ENCODE peak calls at places on chromosomes 13 and 19, in four cellular contexts. R is heart left ventricle, N is IMR-90, I is ovary. Q is an unnamed sample.

GRCh38 chr13:59677966-59678814 is 485.5 kb downstream of the DIAPH3 start:
- DNase-seq in R (no peak), N (peak; percentile 72), I (no peak), Q (no peak)

GRCh38 chr19:15265214-15265613 is 33.0 kb upstream of the EPHX3 start:
- DNase-seq in R (no peak), N (no peak), I (no peak), Q (no peak)

GRCh38 chr19:54199401-54199800 is 1.3 kb upstream of the RPS9 start:
- DNase-seq in R (no peak), N (no peak), I (no peak), Q (no peak)

GRCh38 chr19:50460161-50460765 is 16.0 kb upstream of the EMC10 start:
- DNase-seq in R (no peak), N (peak; percentile 50), I (no peak), Q (no peak)

GRCh38 chr13:111990362-111990761 is 76.6 kb upstream of the SOX1 start:
- DNase-seq in R (no peak), N (no peak), I (no peak), Q (no peak)

GRCh38 chr13:60398438-60398891 is 1.4 kb downstream of the TDRD3 start:
- DNase-seq in R (no peak), N (no peak), I (no peak), Q (no peak)

GRCh38 chr13:82248713-82249112 is 1633.6 kb downstream of the SLITRK1 start:
- DNase-seq in R (no peak), N (no peak), I (no peak), Q (no peak)

GRCh38 chr13:92838786-92839185 is 387.8 kb upstream of the GPC6 start:
- DNase-seq in R (no peak), N (peak; percentile 94), I (no peak), Q (no peak)

GRCh38 chr19:38266070-38266469 is 1.7 kb downstream of the SPINT2 start:
- DNase-seq in R (no peak), N (no peak), I (no peak), Q (no peak)

GRCh38 chr13:26558912-26559485 is 1.5 kb downstream of the WASF3 start:
- DNase-seq in R (no peak), N (no peak), I (no peak), Q (no peak)

GRCh38 chr13:106919093-106919492 is 351.2 kb upstream of the ARGLU1 start:
- DNase-seq in R (no peak), N (no peak), I (no peak), Q (no peak)
- H3K27ac ChIP-seq in R (peak overlapping the region; percentile 97), N (no peak overlapping the region), I (no peak overlapping the region), Q (peak overlapping the region; percentile 4)

GRCh38 chr13:41751734-41752445 is 209.0 kb downstream of the VWA8 start:
- DNase-seq in R (no peak), N (no peak), I (no peak), Q (no peak)
- H3K4me3 ChIP-seq in R (no peak overlapping the region), N (no peak overlapping the region), I (no peak overlapping the region), Q (no peak overlapping the region)

GRCh38 chr19:18085702-18086457 is 854 bp downstream of the IL12RB1 start:
- DNase-seq in R (no peak), N (no peak), I (no peak), Q (no peak)

GRCh38 chr19:18090545-18091216 is 3.9 kb upstream of the IL12RB1 start:
- DNase-seq in R (no peak), N (peak; percentile 28), I (no peak), Q (no peak)

GRCh38 chr19:18083929-18084684 is 2.6 kb downstream of the IL12RB1 start:
- DNase-seq in R (no peak), N (no peak), I (no peak), Q (no peak)

GRCh38 chr19:18089726-18090125 is 3.0 kb upstream of the IL12RB1 start:
- DNase-seq in R (no peak), N (no peak), I (no peak), Q (no peak)

DNA sequence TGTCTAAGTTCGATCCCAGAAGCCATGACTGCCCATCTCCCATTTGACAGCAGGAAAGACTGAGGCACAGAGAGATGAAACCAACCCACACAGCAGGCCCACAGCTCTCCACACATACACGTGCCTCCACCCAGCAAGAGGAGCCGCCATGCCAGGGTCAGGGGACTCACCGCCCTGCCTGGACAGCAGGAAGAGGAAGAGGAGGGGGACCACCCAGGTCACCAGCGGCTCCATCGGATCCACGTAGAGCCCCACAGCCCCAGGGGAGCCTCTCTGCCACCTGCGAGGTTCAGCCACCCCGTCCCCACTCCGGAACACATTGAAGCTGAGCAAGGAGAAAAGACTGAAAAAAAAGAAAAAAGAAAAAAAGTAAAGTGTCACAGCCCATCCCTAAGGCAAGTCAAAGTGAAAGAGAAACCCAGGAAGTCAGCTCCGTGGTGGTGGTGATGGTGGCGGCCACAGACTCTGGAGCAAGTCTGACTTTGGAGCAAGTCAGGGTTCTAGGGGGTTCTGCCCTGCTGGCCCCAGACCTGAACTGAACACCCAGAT is at the start of gene IL12RB1:
- DNase-seq in R (no peak), N (no peak), I (no peak), Q (no peak)
- TF ChIP-seq POLR2A in R (no peak), N (no peak), I (no peak), Q (no peak)

GRCh38 chr19:10817291-10818038 is 18.5 kb downstream of the TMED1 start:
- DNase-seq in R (peak; percentile 51), N (peak; percentile 98), I (peak; percentile 80), Q (no peak)

GRCh38 chr19:10815007-10815531 is 20.9 kb downstream of the TMED1 start:
- DNase-seq in R (no peak), N (no peak), I (no peak), Q (no peak)

GRCh38 chr19:10818306-10819123 is 17.5 kb downstream of the TMED1 start:
- DNase-seq in R (no peak), N (no peak), I (peak; percentile 45), Q (no peak)

GRCh38 chr19:10816691-10817090 is 19.3 kb downstream of the TMED1 start:
- DNase-seq in R (no peak), N (no peak), I (no peak), Q (no peak)

DNA sequence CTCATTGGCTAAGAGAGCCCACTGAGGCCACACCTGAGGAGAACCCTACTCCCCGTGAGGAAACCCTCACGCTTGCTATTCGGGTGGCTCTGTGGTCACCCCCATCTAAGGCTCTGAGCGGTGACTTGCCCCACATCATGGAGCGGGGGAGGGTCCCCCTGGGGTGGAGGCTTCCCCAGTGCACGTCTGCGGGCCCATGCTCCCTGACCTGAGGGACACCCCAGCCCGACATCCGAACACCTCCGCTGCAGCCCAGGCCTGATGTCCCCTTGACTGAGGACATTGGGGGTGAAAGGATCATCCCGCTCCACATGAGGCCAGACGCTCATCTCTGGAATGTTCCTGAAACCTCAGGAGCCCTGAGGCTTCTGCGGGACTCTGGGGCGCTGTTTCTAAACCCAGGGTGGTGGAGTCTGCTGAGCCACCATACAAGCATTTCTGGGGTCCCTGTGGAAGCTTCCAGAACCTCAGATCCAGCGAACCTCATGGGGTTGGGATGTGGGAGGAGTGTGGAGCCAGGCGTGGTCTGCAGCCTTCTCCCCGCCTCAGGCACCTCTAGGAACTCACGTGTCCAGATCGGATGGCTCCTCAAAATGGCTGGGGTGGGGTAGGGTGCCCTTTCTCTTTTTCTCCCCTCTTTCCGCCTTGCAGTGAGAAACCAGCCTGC is 19.9 kb downstream of the TMED1 start:
- DNase-seq in R (no peak), N (peak; percentile 14), I (no peak), Q (no peak)
- H3K27ac ChIP-seq in R (peak overlapping the region; percentile 62), N (peak overlapping the region; percentile 98), I (peak overlapping the region; percentile 86), Q (peak overlapping the region; percentile 86)

GRCh38 chr19:48448563-48448962 is 2.8 kb downstream of the GRWD1 start:
- DNase-seq in R (no peak), N (no peak), I (no peak), Q (no peak)
- H3K4me3 ChIP-seq in R (no peak overlapping the region), N (no peak overlapping the region), I (no peak overlapping the region), Q (no peak overlapping the region)

DNA sequence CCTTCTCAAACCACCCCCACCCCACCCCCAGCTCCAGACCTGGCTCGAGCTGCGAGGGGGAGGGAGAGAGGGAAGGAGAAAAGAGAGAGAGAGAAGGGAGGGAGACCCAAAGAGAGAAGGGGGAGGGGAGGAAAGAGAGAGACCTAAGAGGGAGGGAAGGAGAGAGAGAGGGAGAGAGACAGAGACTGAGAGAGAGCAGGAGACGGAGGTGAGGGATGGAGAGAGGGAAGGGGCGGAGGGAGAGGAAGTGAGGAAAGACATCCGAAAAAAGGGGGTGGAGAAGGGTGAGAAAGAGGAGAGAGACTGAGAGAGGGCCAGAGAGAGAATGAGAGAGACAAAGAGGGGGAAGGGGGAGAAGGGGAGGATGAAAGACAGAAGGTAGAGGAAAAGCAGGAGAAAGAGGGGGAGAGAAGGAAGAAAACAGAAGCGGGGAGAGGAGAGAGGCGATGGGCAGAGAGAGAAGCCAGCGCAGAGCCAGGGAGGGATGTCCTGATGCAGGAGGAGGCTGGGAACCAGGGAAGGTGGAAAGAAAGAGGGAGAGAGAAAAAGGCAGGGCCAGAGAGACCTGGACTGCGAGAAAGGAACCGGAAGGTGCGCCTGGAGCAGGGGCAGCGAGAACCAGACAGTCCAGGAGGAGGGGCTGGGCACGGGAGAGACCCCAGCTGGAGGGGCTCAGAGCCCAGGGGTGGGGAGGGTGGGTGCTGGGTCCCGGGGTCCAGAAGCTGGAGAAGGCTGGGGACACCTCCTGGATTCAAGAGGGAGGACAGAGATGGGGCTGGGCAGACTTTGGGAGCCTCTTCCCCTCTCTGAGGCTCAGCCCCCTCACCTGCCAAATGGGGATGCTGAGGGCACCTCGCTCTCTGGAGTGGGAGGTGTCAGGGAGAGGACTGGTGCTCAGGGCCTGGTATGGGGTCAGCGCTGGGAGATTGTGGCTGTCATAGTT is 1.7 kb upstream of the SPACA6 start:
- DNase-seq in R (no peak), N (peak; percentile 65), I (peak; percentile 51), Q (no peak)
- TF ChIP-seq POLR2A in R (no peak), N (no peak), I (peak; percentile 17), Q (no peak)

GRCh38 chr19:13633109-13633508 is 126.8 kb upstream of the CACNA1A start:
- DNase-seq in R (no peak), N (peak; percentile 79), I (no peak), Q (no peak)
- H3K27ac ChIP-seq in R (no peak overlapping the region), N (no peak overlapping the region), I (no peak overlapping the region), Q (no peak overlapping the region)

Q was measured in esophagus squamous epithelium.